ENCODE peak calls at places on chromosomes 3 and 15, in seven cellular contexts. U is endothelial cell, C is GM06990, V is fibroblast of mammary gland, Y is omental fat pad, M is DND-41, T is BE2C. O is an unnamed sample.

GRCh38 chr15:87730706-87731105 is 525.8 kb downstream of the NTRK3 start:
- DNase-seq in V (no peak), T (no peak), Y (no peak), U (no peak), C (no peak), M (no peak), O (no peak)

GRCh38 chr15:56040081-56041035 is 46.9 kb upstream of the NEDD4 start:
- DNase-seq in M (no peak), T (peak; percentile 61), C (no peak), Y (peak; percentile 29), V (peak; percentile 95), U (no peak), O (no peak)

GRCh38 chr3:179603831-179604230 is 607 bp downstream of the MRPL47 start:
- DNase-seq in M (no peak), U (no peak), V (no peak), T (no peak), Y (no peak), C (no peak), O (no peak)

GRCh38 chr3:44960387-44961026 is 15.5 kb downstream of the ZDHHC3 start:
- DNase-seq in T (no peak), M (no peak), V (peak; percentile 84), U (no peak), Y (no peak), C (peak; percentile 20), O (no peak)

GRCh38 chr3:70789878-70790277 is 477.4 kb upstream of the MDFIC2 start:
- DNase-seq in C (no peak), M (no peak), V (no peak), U (no peak), Y (no peak), T (no peak), O (no peak)

GRCh38 chr3:38482951-38483350 is 13.2 kb upstream of the EXOG start:
- DNase-seq in U (no peak), V (no peak), T (no peak), M (no peak), C (no peak), Y (no peak), O (no peak)

GRCh38 chr3:171838218-171838720 is 4.9 kb upstream of the TMEM212 start:
- DNase-seq in V (peak; percentile 92), U (peak; percentile 18), Y (no peak), M (no peak), C (no peak), T (no peak), O (no peak)

GRCh38 chr3:14461748-14462324 is 59.4 kb downstream of the SLC6A6 start:
- DNase-seq in V (peak; percentile 69), M (peak; percentile 23), T (peak; percentile 67), Y (no peak), U (peak; percentile 76), C (no peak), O (peak; percentile 71)

GRCh38 chr3:47010050-47010712 is 30.7 kb downstream of the NBEAL2 start:
- DNase-seq in Y (no peak), T (no peak), M (no peak), U (peak; percentile 13), C (no peak), V (peak; percentile 22), O (peak; percentile 82)

GRCh38 chr3:194133661-194134230 is 2.2 kb upstream of the HES1 start:
- DNase-seq in T (no peak), M (peak; percentile 53), U (peak; percentile 59), Y (no peak), V (peak; percentile 62), C (peak; percentile 66), O (no peak)

GRCh38 chr3:97793415-97794019 is 28.3 kb upstream of the CRYBG3 start:
- DNase-seq in T (peak; percentile 10), Y (no peak), M (peak; percentile 24), V (peak; percentile 72), U (no peak), C (peak; percentile 9), O (no peak)

GRCh38 chr3:153285194-153285641 is 123.2 kb downstream of the RAP2B start:
- DNase-seq in U (no peak), Y (no peak), M (no peak), V (peak; percentile 40), T (no peak), C (no peak), O (no peak)

GRCh38 chr3:107913671-107914070 is 177.2 kb downstream of the CD47 start:
- DNase-seq in C (no peak), M (no peak), V (peak; percentile 77), U (no peak), Y (no peak), T (no peak), O (no peak)

GRCh38 chr15:75232252-75232813 is 25.8 kb upstream of the GOLGA6C start:
- DNase-seq in C (no peak), U (no peak), T (no peak), M (no peak), Y (no peak), V (no peak), O (peak; percentile 75)

GRCh38 chr15:64749167-64749566 is 26.2 kb downstream of the RBPMS2 start:
- DNase-seq in V (peak; percentile 82), M (no peak), T (no peak), U (no peak), C (no peak), Y (no peak), O (no peak)

GRCh38 chr3:113104746-113105479 is 106.4 kb upstream of the BOC start:
- DNase-seq in C (no peak), M (no peak), Y (no peak), U (no peak), T (no peak), V (no peak), O (no peak)

GRCh38 chr3:140242818-140243276 is 307.9 kb downstream of the CLSTN2 start:
- DNase-seq in V (peak; percentile 38), M (no peak), T (no peak), Y (no peak), C (no peak), U (no peak), O (no peak)

GRCh38 chr15:70722266-70723123 is 40.9 kb downstream of the UACA start:
- DNase-seq in Y (no peak), U (no peak), T (no peak), V (peak; percentile 71), C (no peak), M (no peak), O (no peak)

GRCh38 chr15:67720556-67721175 is 104.6 kb upstream of the SKOR1 start:
- DNase-seq in C (no peak), T (no peak), U (no peak), Y (no peak), V (no peak), M (no peak), O (no peak)

GRCh38 chr15:35746121-35746520 is 200.2 kb upstream of the DPH6 start:
- DNase-seq in U (no peak), V (peak; percentile 66), C (no peak), Y (no peak), M (no peak), T (no peak), O (no peak)

GRCh38 chr3:105729662-105730061 is 139.2 kb downstream of the CBLB start:
- DNase-seq in V (peak; percentile 39), T (no peak), Y (no peak), C (no peak), U (no peak), M (no peak), O (no peak)

GRCh38 chr15:63287109-63287508 is 9.7 kb downstream of the APH1B start:
- DNase-seq in V (peak; percentile 36), C (no peak), Y (no peak), U (no peak), M (no peak), T (no peak), O (no peak)

GRCh38 chr3:103991461-103992115 is 1375.1 kb upstream of the ALCAM start:
- DNase-seq in T (no peak), U (peak; percentile 30), V (peak; percentile 3), M (no peak), C (no peak), Y (no peak), O (no peak)
- TF ChIP-seq CTCF in T (peak; percentile 45), U (peak; percentile 78), V (peak; percentile 33), M (peak; percentile 36), C (peak; percentile 63), Y (no peak), O (peak; percentile 76)

DNA sequence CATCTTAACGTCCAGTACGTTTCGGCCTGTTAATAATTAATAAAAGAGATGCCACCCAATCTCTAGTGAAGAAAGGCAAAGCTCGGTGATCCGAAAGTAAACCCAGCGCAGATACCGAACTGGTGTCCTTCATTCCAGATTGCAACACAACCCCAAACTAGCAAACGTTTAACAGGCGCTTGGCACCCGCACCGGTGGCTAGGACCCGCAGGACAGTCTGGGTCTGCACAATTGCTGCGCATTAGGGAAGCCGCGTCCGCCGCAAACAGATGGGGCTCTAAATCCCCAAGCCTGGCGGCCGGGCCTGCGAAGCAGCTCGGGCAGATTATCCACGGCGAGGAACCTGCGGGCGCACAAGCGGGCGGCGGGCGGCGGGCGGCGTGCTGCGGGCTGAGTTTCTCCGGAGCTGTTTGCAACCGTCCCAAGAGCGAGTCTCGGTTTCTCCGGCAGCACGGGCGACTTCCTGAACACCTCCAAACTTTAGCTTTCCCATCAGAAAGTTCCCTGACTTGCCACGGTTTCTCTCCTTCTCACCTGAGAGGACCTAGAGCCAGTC is 112.1 kb upstream of the ICE2 start:
- DNase-seq in T (peak; percentile 65), M (peak; percentile 14), V (peak; percentile 29), Y (no peak), U (peak; percentile 57), C (peak; percentile 50), O (peak; percentile 92)
- TF ChIP-seq CTCF in T (no peak), M (no peak), V (no peak), Y (no peak), U (no peak), C (peak; percentile 11), O (peak; percentile 51)

GRCh38 chr3:8423307-8423706 is 78.3 kb upstream of the LMCD1 start:
- DNase-seq in Y (no peak), T (no peak), C (no peak), M (no peak), V (no peak), U (no peak), O (no peak)
- TF ChIP-seq CTCF in Y (no peak), T (no peak), C (no peak), M (no peak), V (no peak), U (no peak), O (peak; percentile 21)

GRCh38 chr3:139238281-139239030 is 105.4 kb upstream of the MRPS22 start:
- DNase-seq in M (no peak), T (no peak), C (no peak), V (no peak), Y (no peak), U (no peak), O (no peak)

GRCh38 chr3:139236336-139236735 is 107.5 kb upstream of the MRPS22 start:
- DNase-seq in T (no peak), U (no peak), M (no peak), C (no peak), Y (no peak), V (no peak), O (no peak)

GRCh38 chr3:139241783-139242182 is 102.0 kb upstream of the MRPS22 start:
- DNase-seq in U (no peak), C (no peak), V (no peak), T (no peak), Y (no peak), M (no peak), O (no peak)
- TF ChIP-seq CTCF in U (peak; percentile 36), C (no peak), V (peak; percentile 13), T (no peak), Y (no peak), M (no peak), O (peak; percentile 41)

O was measured in chondrocyte.